ENCODE peak calls at places on chromosomes 12 and 14, in seven cellular contexts. G, T, Q, C, B, W and F are unnamed samples.

GRCh38 chr12:121709478-121709890 is 3.1 kb upstream of the TMEM120B start:
- DNase-seq in G (no peak), Q (no peak), C (peak; percentile 56), B (no peak), T (no peak), W (no peak), F (no peak)

GRCh38 chr12:80321653-80322052 is 122.4 kb upstream of the PTPRQ start:
- DNase-seq in B (no peak), W (no peak), T (no peak), Q (no peak), G (no peak), C (peak; percentile 28), F (no peak)

GRCh38 chr12:71045781-71046180 is 112.0 kb downstream of the TSPAN8 start:
- DNase-seq in T (no peak), C (peak; percentile 27), Q (no peak), B (no peak), G (no peak), W (no peak), F (no peak)

GRCh38 chr12:53431187-53431586 is 7.5 kb downstream of the AMHR2 start:
- DNase-seq in T (no peak), C (no peak), Q (no peak), W (peak; percentile 56), B (no peak), G (no peak), F (peak; percentile 51)

GRCh38 chr12:117489671-117490070 is 128.2 kb upstream of the NOS1 start:
- DNase-seq in Q (no peak), C (no peak), W (no peak), T (no peak), B (no peak), G (no peak), F (no peak)

GRCh38 chr14:98548071-98548686 is 723.8 kb downstream of the BCL11B start:
- DNase-seq in T (no peak), B (no peak), W (no peak), C (no peak), Q (no peak), G (peak; percentile 50), F (no peak)

GRCh38 chr14:91373591-91374245 is 43.9 kb downstream of the CCDC88C start:
- DNase-seq in C (no peak), B (no peak), G (peak; percentile 64), Q (no peak), T (no peak), W (no peak), F (no peak)

GRCh38 chr12:125360540-125360939 is 295.3 kb downstream of the AACS start:
- DNase-seq in W (no peak), G (no peak), T (no peak), B (no peak), Q (no peak), C (no peak), F (no peak)

GRCh38 chr12:39831587-39832315 is 212.1 kb upstream of the ABCD2 start:
- DNase-seq in B (no peak), T (no peak), Q (no peak), G (no peak), W (no peak), C (peak; percentile 33), F (no peak)

GRCh38 chr14:29039171-29039570 is 272.6 kb downstream of the FOXG1 start:
- DNase-seq in T (no peak), B (no peak), G (no peak), C (no peak), Q (no peak), W (no peak), F (no peak)

GRCh38 chr14:23321572-23322547 is 603 bp downstream of the PABPN1 start:
- DNase-seq in Q (peak; percentile 72), T (peak; percentile 60), W (no peak), B (peak; percentile 80), G (peak; percentile 83), C (peak; percentile 46), F (no peak)

GRCh38 chr12:84814664-84815245 is 97.8 kb downstream of the SLC6A15 start:
- DNase-seq in B (no peak), T (no peak), C (peak; percentile 41), G (no peak), Q (no peak), W (no peak), F (no peak)

GRCh38 chr14:101619484-101619883 is 58.2 kb downstream of the DIO3 start:
- DNase-seq in G (no peak), C (no peak), T (no peak), Q (no peak), W (no peak), B (no peak), F (no peak)

GRCh38 chr14:55426881-55427280 is 13.5 kb downstream of the TBPL2 start:
- DNase-seq in T (no peak), G (no peak), Q (no peak), W (no peak), C (no peak), B (no peak), F (no peak)

GRCh38 chr14:104112609-104113571 is 25.5 kb upstream of the KIF26A start:
- DNase-seq in Q (peak; percentile 35), T (peak; percentile 19), B (no peak), C (no peak), W (peak; percentile 67), G (no peak), F (no peak)